ENCODE peak calls at places on chromosomes 6 and 20, in four cellular contexts. V is K562, I is HL-60, W is GM12878. O is an unnamed sample.

GRCh38 chr20:3818155-3819151 is 1.9 kb upstream of the AP5S1 start:
- DNase-seq in V (peak), I (peak), W (no peak), O (no peak)

GRCh38 chr6:1849686-1850580 is 240.2 kb downstream of the FOXC1 start:
- DNase-seq in V (no peak), I (peak), W (no peak), O (no peak)

GRCh38 chr20:43681468-43681942 is 14.6 kb downstream of the MYBL2 start:
- DNase-seq in V (peak), I (no peak), W (peak), O (no peak)

GRCh38 chr6:45021652-45022051 is 306.5 kb upstream of the RUNX2 start:
- DNase-seq in V (no peak), I (no peak), W (no peak), O (no peak)

GRCh38 chr6:128519132-128519930 is 1.1 kb downstream of the PTPRK start:
- DNase-seq in V (no peak), I (no peak), W (no peak), O (no peak)

GRCh38 chr6:23533954-23534725 is 591.9 kb upstream of the NRSN1 start:
- DNase-seq in V (no peak), I (no peak), W (no peak), O (no peak)

GRCh38 chr6:135113855-135114254 is 59.2 kb upstream of the HBS1L start:
- DNase-seq in V (no peak), I (no peak), W (no peak), O (no peak)

GRCh38 chr6:71531841-71532240 is 243.2 kb downstream of the OGFRL1 start:
- DNase-seq in V (no peak), I (no peak), W (no peak), O (no peak)

GRCh38 chr6:75791881-75792280 is 42.8 kb downstream of the MYO6 start:
- DNase-seq in V (no peak), I (no peak), W (no peak), O (no peak)

GRCh38 chr20:59123011-59123676 is 40.5 kb upstream of the ZNF831 start:
- DNase-seq in V (no peak), I (peak), W (no peak), O (no peak)

GRCh38 chr20:6160736-6161135 is 37.9 kb upstream of the FERMT1 start:
- DNase-seq in V (no peak), I (no peak), W (no peak), O (no peak)

GRCh38 chr20:23136893-23137745 is 51.0 kb upstream of the CD93 start:
- DNase-seq in V (peak), I (no peak), W (no peak), O (no peak)

GRCh38 chr20:17504326-17504897 is 26.8 kb downstream of the BFSP1 start:
- DNase-seq in V (no peak), I (no peak), W (no peak), O (no peak)

GRCh38 chr20:21808863-21809664 is 103.6 kb downstream of the PAX1 start:
- DNase-seq in V (peak), I (peak), W (no peak), O (peak)

GRCh38 chr6:158669145-158670035 is 19.5 kb downstream of the SYTL3 start:
- DNase-seq in V (no peak), I (no peak), W (no peak), O (no peak)

GRCh38 chr20:44095831-44096230 is 91.2 kb downstream of the JPH2 start:
- DNase-seq in V (no peak), I (no peak), W (no peak), O (no peak)

GRCh38 chr20:39986231-39986904 is 702.7 kb downstream of the MAFB start:
- DNase-seq in V (no peak), I (no peak), W (no peak), O (no peak)

GRCh38 chr6:85460951-85461805 is 11.3 kb downstream of the NT5E start:
- DNase-seq in V (no peak), I (peak), W (peak), O (no peak)

GRCh38 chr20:59820204-59821041 is 113.0 kb downstream of the SYCP2 start:
- DNase-seq in V (no peak), I (no peak), W (no peak), O (no peak)

GRCh38 chr6:135972120-135972519 is 120.6 kb downstream of the PDE7B start:
- DNase-seq in V (no peak), I (no peak), W (no peak), O (no peak)

GRCh38 chr6:87473419-87473903 is 687 bp downstream of the SLC35A1 start:
- DNase-seq in V (no peak), I (peak), W (peak), O (peak)

GRCh38 chr6:52157301-52157930 is 28.8 kb upstream of the IL17A start:
- DNase-seq in V (no peak), I (no peak), W (peak), O (no peak)

GRCh38 chr6:75049308-75049707 is 156.5 kb downstream of the COL12A1 start:
- DNase-seq in V (no peak), I (no peak), W (no peak), O (no peak)

GRCh38 chr6:12138377-12138776 is 126.3 kb downstream of the HIVEP1 start:
- DNase-seq in V (no peak), I (no peak), W (no peak), O (no peak)

GRCh38 chr20:24963672-24964517 is 14.8 kb downstream of the CST7 start:
- DNase-seq in V (no peak), I (no peak), W (no peak), O (no peak)

GRCh38 chr6:164062872-164063271 is 648.4 kb downstream of the QKI start:
- DNase-seq in V (no peak), I (no peak), W (no peak), O (no peak)

GRCh38 chr6:52303178-52303577 is 18.6 kb upstream of the MCM3 start:
- DNase-seq in V (no peak), I (no peak), W (no peak), O (no peak)

GRCh38 chr6:24833711-24834386 is 35.1 kb upstream of the ARMH2 start:
- DNase-seq in V (no peak), I (no peak), W (no peak), O (no peak)

GRCh38 chr6:24836116-24836515 is 37.4 kb upstream of the ARMH2 start:
- DNase-seq in V (no peak), I (no peak), W (no peak), O (no peak)

GRCh38 chr6:24829657-24830056 is 30.9 kb upstream of the ARMH2 start:
- DNase-seq in V (peak), I (no peak), W (no peak), O (no peak)

GRCh38 chr6:24832794-24833193 is 34.1 kb upstream of the ARMH2 start:
- DNase-seq in V (no peak), I (no peak), W (no peak), O (no peak)

DNA sequence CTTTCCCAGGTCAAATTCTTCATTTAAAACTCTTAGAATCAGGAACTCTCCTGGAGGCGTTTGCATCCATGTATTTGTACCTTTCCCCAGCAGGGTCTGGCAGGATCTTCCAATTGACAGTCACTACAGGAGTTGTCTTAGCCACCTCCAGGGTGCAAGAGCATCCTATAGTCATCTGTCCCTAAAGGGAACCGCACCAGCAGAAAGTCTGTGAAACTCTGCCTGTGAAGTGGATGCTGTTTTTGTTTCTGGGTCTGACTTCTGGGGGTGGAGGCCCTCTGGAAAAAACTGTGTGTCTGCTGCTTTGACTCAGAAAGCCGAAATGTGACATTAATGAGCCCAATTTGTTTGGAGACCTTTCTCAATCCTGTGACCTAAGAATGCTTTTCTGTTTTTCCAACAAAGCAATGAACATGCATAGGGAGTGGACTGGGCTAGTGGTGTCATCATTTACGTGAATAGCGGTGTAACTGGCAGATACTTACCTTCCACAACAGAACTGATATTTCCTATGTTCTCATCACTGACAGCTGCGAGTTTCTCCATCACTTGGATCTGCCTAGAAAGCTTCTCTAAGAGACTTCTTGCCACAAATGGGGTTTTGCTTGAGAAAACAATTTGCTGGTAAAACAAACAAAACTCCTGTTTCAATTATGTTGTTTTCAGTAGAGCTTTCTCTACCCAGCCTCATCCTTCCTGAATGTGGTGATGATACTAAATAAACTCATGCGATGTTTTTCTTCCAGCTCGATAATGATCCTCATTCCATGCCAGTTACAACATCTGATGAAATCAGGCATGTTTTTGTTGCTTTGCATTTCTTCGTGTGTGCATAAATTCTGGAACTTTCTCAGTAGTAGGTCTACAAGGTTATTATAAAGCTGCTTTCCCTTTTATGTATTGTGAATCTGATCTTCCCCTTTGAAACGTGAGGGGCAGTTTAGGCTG is 33.3 kb upstream of the ARMH2 start:
- DNase-seq in V (no peak), I (no peak), W (no peak), O (no peak)
- TF ChIP-seq SPI1 in V (no peak), I (no peak), W (no peak), O (no peak)

GRCh38 chr6:153523390-153523789 is 392.3 kb upstream of the RGS17 start:
- DNase-seq in V (no peak), I (no peak), W (no peak), O (no peak)
- TF ChIP-seq POLR2AphosphoS5 in V (no peak), I (no peak), W (no peak), O (no peak)

DNA sequence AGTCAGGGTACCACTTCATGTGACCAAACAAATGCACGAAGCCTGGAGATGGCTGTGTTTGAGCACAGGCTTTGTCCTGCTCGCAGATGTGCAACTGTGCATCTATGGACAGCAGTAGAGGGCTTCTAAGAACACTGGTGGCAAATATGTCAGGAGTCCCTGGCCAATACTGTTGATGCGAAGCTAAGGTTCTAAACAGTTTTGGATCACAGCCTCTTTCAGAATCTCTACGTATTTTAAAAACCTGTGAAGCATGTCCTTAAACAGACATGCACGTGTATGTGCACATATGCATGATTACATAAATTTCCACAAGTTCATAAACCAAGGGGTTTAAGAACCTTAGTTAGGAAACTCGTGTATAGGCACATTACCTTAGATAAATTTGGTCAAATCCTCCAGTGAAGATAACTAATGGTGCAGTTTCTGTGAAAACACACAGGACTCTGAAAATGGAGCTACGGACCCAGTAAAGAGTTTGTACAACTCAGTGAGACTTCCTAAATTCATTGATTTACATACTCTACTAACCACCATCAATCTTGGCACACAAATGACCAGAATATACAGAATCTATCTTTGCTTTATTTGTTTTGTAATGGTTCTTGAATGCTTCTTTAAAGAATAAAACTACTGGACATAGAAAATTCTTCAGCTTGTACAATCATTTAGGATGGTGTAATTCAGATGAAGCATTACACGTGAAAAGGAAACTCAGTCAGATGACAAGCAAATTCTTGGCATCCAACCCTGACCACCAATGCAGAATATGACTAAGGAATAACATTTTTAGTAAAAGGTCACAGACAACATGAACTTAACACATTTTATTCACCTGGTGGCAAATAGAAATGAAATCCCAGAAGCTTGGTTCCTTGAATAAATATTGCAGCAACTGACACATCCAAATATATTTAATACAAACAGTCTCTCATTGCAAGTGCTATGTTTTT is 27.4 kb downstream of the KCNQ5 start:
- DNase-seq in V (no peak), I (no peak), W (peak), O (no peak)
- TF ChIP-seq SPI1 in V (no peak), I (no peak), W (no peak), O (no peak)

DNA sequence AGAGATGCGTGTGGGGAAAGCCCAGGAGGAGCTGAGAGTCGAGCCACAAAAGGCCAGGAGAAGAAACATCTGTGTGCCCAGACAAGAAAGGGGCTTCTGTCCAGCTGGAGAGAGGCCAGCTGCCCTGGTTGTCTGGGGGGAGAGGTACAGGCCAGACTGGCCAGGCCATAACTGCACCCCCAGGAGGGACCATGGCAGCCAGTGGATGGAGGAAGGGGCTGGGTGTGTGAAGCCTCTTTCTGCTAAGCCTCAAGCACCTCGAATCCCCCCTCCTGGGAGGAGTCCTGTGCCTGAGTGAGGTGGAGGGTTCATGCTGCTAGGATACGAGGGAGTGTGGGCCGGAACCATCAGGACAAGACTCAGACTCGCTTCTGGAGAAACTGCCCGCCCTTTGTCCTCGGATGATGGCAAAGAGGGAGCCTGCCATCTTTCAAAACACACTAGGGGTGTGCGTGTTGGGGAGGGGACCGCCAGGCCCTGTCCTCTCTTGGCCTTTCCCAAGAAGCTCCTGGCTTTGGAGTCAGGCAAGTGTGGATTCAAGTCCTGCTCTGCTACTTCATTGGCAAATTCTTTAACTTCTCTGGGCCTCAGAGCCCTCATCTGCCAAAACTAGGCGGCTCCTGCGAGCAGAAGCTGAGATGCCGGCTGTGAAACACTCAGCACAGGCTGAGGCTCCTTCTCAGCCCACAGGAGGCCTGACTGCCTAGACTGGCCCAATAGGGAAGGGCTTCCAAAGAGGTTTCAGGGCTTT is 90.3 kb downstream of the ASXL1 start:
- DNase-seq in V (no peak), I (no peak), W (no peak), O (no peak)
- TF ChIP-seq POLR2AphosphoS5 in V (no peak), I (no peak), W (no peak), O (no peak)

DNA sequence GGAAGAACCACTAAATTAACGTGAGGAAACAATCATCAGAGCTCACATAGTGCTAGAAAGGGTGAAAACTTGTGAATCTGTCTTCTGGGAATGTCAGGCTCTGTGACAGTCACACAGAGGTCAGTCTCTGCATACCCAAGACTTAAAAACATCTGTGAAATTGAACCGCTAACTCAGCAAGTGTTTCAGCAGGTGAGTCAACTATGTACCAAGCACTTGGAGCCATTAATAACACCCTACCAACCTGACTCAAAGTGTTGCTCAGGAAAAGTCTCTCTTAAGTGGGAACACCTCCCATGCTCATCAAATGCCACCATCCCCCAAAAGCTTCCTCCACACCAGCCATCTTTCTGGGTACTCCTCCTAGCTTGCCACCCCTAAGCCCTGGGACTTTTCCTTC is 92.3 kb upstream of the CARMIL1 start:
- DNase-seq in V (no peak), I (no peak), W (no peak), O (no peak)
- TF ChIP-seq SPI1 in V (no peak), I (no peak), W (no peak), O (no peak)

GRCh38 chr6:131995924-131996323 is 44.8 kb upstream of the CCN2 start:
- DNase-seq in V (no peak), I (no peak), W (no peak), O (no peak)
- TF ChIP-seq POLR2AphosphoS5 in V (no peak), I (no peak), W (no peak), O (no peak)

O was measured in GM12891.